ENCODE peak calls at places on chromosomes 16 and 17, in five cellular contexts. U, H, X, T and L are unnamed samples.
A peak's percentile ranks its signal among the peaks of the same experiment; 100 is the strongest.

GRCh38 chr17:13725286-13725990 is 123.7 kb upstream of the HS3ST3A1 start:
- DNase-seq in U (no peak), T (peak; percentile 22), H (no peak), X (no peak), L (no peak)

GRCh38 chr17:34313164-34313563 is 6.1 kb upstream of the CCL8 start:
- DNase-seq in X (no peak), H (no peak), U (no peak), T (no peak), L (no peak)

GRCh38 chr17:45425125-45425983 is 7.3 kb downstream of the ARHGAP27 start:
- DNase-seq in U (peak; percentile 77), T (peak; percentile 99), X (no peak), H (peak; percentile 86), L (peak; percentile 90)

GRCh38 chr16:84260766-84261165 is 21.0 kb upstream of the KCNG4 start:
- DNase-seq in H (no peak), T (no peak), U (no peak), X (no peak), L (no peak)

GRCh38 chr16:70760221-70760620 is 40.7 kb downstream of the VAC14 start:
- DNase-seq in X (no peak), T (no peak), U (no peak), H (no peak), L (no peak)

GRCh38 chr17:40906613-40907012 is 21.6 kb upstream of the KRT20 start:
- DNase-seq in U (no peak), X (no peak), H (no peak), T (no peak), L (no peak)

GRCh38 chr16:55043499-55043898 is 112.8 kb downstream of the IRX5 start:
- DNase-seq in T (no peak), X (no peak), U (no peak), H (no peak), L (no peak)

GRCh38 chr17:17186051-17186450 is 20.1 kb downstream of the PLD6 start:
- DNase-seq in U (no peak), X (no peak), T (no peak), H (no peak), L (no peak)

GRCh38 chr16:89093602-89094251 is at the start of gene ACSF3:
- DNase-seq in X (no peak), U (peak; percentile 81), T (no peak), H (no peak), L (peak; percentile 92)

GRCh38 chr17:41523787-41524186 is 4.3 kb downstream of the KRT19 start:
- DNase-seq in X (no peak), U (no peak), T (no peak), H (no peak), L (no peak)

GRCh38 chr16:11800385-11800718 is 3.3 kb upstream of the ZC3H7A start:
- DNase-seq in T (no peak), U (no peak), H (no peak), X (no peak), L (no peak)

GRCh38 chr17:74118504-74118903 is 85.0 kb upstream of the RPL38 start:
- DNase-seq in T (no peak), H (peak; percentile 54), X (no peak), U (no peak), L (peak; percentile 10)

GRCh38 chr17:15957608-15958307 is 12.8 kb downstream of the ADORA2B start:
- DNase-seq in H (no peak), T (no peak), U (no peak), X (no peak), L (no peak)

GRCh38 chr17:33169580-33170285 is 123.4 kb downstream of the ASIC2 start:
- DNase-seq in U (no peak), T (no peak), H (no peak), X (no peak), L (no peak)

GRCh38 chr17:35763767-35764122 is 3.1 kb downstream of the C17orf50 start:
- DNase-seq in X (no peak), T (no peak), U (no peak), H (no peak), L (no peak)

DNA sequence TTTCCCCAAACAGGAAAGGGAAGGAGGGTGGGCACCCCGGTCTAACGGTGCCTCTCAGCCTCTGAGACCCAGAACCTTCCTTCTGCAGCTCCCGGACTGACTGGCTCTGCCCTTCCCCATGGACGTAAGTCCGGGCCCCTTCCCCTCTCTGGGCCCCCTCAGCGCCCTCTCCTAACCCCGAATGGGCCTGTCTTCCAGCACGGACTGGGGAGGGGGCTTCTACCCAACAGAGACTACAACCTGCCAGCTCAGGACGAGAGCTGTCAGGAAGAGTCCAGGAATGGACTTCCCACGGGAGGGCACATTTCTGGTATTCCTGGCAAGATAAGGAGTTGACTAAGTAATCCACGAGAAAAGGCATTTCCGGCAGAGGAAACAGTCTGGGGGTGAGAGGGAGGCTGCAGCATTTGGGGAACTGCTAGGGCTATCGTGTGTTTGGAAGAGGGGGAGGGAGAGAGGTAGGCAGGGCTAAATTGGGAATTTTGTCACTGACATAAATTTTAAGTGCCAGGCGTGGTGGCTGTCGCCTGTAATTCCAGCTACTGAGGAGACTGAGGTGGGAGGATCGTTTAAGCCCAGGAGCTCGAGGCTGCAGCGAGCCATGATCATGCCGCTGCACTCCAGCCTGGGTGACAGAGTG is 12.1 kb upstream of the ALDOA start:
- DNase-seq in T (no peak), U (no peak), X (no peak), H (no peak), L (peak; percentile 75)
- TF ChIP-seq JUND in T (no peak), U (no peak), X (no peak), H (no peak), L (no peak)

GRCh38 chr17:48751733-48752398 is 23.3 kb upstream of the HOXB13 start:
- DNase-seq in T (no peak), X (no peak), H (no peak), U (no peak), L (no peak)

GRCh38 chr17:48752399-48753288 is 24.1 kb upstream of the HOXB13 start:
- DNase-seq in T (no peak), H (no peak), X (no peak), U (no peak), L (no peak)

GRCh38 chr17:48754500-48755261 is 26.1 kb upstream of the HOXB13 start:
- DNase-seq in H (no peak), X (no peak), T (no peak), U (no peak), L (no peak)

GRCh38 chr17:48755346-48755745 is 26.8 kb upstream of the HOXB13 start:
- DNase-seq in X (no peak), T (no peak), H (no peak), U (no peak), L (no peak)

GRCh38 chr17:48753794-48754499 is 25.4 kb upstream of the HOXB13 start:
- DNase-seq in T (no peak), U (no peak), H (no peak), X (no peak), L (no peak)
- TF ChIP-seq JUND in T (no peak), U (no peak), H (no peak), X (no peak), L (no peak)

GRCh38 chr17:5816491-5816890 is 232.2 kb upstream of the NLRP1 start:
- DNase-seq in H (no peak), X (no peak), T (no peak), U (no peak), L (no peak)

GRCh38 chr17:5809580-5810188 is 225.4 kb upstream of the NLRP1 start:
- DNase-seq in T (no peak), X (no peak), H (no peak), U (no peak), L (no peak)

GRCh38 chr17:5815396-5815795 is 231.1 kb upstream of the NLRP1 start:
- DNase-seq in T (no peak), H (no peak), X (no peak), U (no peak), L (no peak)

GRCh38 chr17:5812590-5812989 is 228.3 kb upstream of the NLRP1 start:
- DNase-seq in T (no peak), X (no peak), U (no peak), H (no peak), L (no peak)

GRCh38 chr17:5813357-5813756 is 229.0 kb upstream of the NLRP1 start:
- DNase-seq in H (no peak), U (no peak), T (no peak), X (no peak), L (no peak)
- TF ChIP-seq JUND in H (no peak), U (no peak), T (no peak), X (no peak), L (no peak)

GRCh38 chr16:69720822-69721430 is 5.4 kb downstream of the NQO1 start:
- DNase-seq in U (no peak), X (no peak), H (no peak), T (no peak), L (no peak)
- TF ChIP-seq JUND in U (no peak), X (no peak), H (no peak), T (no peak), L (no peak)

DNA sequence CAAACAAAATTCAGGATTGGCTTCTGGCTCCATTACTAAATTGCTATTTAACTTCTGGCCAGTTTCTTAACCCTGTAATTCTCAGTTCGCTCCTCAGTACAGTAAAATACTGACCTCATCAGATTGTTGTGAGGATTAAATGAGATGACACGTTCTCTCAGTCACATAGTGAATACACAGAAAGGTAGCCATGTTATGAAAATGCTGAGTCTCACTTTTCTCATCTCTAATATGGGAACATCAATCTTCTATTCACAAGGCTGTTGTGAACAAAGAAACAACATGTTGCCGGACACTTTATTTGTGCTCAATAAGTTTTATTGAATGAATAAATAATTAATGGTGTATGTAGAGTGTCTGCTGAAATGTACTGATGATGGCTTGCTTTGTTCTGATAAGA is 924.5 kb upstream of the GOT2 start:
- DNase-seq in U (no peak), T (no peak), X (no peak), H (no peak), L (no peak)
- TF ChIP-seq JUND in U (no peak), T (no peak), X (no peak), H (no peak), L (no peak)

GRCh38 chr17:57174591-57174990 is 81.7 kb upstream of the MSI2 start:
- DNase-seq in X (peak; percentile 55), T (no peak), U (no peak), H (no peak), L (no peak)
- TF ChIP-seq JUND in X (no peak), T (no peak), U (no peak), H (no peak), L (no peak)

GRCh38 chr17:42929497-42929844 is 28.9 kb downstream of the G6PC1 start:
- DNase-seq in X (no peak), U (no peak), H (no peak), T (no peak), L (no peak)

GRCh38 chr17:42924891-42925290 is 24.3 kb downstream of the G6PC1 start:
- DNase-seq in H (no peak), U (no peak), X (no peak), T (no peak), L (no peak)

DNA sequence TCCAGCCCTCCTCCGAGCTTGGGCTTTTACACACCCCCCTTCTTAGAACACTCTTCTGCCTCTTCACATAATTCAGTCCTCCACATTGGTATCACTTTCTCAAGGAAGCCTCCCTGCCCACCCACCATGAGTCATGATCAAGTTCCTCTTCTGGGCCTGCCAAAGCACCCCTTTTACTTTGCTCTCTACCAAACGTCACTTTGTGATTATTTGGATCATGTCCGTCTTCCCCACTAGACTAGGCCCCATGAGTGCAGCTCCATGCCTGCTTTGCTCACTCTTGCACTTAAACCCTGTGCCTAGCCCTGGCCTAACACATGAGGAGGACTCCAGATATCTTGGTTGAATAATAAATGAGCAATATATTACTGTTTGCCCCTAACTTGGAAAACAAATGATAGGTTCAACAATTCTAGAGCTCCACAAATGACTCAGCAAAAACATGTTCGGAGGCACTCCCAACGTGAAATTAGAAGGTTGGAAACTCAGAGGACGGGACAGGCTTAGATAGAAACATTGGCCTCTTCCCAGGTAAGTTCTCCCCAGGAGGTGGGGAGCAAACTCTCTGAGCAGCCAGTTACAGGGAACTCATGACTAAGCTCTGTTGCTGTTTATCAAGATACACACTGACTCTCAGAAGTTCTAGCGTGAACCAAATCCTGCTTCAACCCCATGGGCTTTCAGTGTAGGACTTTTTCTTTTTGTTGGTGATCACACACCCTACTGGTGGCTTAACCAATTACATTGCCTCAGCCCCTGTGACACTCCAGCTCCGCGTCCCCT is 28.3 kb downstream of the G6PC1 start:
- DNase-seq in H (no peak), T (peak; percentile 92), U (peak; percentile 95), X (peak; percentile 45), L (peak; percentile 81)
- TF ChIP-seq JUND in H (peak; percentile 6), T (no peak), U (peak; percentile 68), X (no peak), L (no peak)